ENCODE peak calls at places on chromosomes 13 and 19, in four cellular contexts. S is AG04450, M is lower leg skin, G is testis. J is an unnamed sample.

GRCh38 chr19:15418112-15418587 is 638 bp downstream of the AKAP8L start:
- DNase-seq in M (no peak), S (no peak), G (peak; percentile 29), J (no peak)

GRCh38 chr19:2815923-2816322 is 3.7 kb upstream of the ZNF554 start:
- DNase-seq in M (no peak), G (no peak), S (no peak), J (no peak)

GRCh38 chr13:101707659-101708058 is 255.2 kb downstream of the ITGBL1 start:
- DNase-seq in M (no peak), G (no peak), S (no peak), J (no peak)

GRCh38 chr19:41998246-41999020 is 4.4 kb upstream of the ATP1A3 start:
- DNase-seq in M (no peak), S (no peak), G (peak; percentile 48), J (no peak)

GRCh38 chr13:33349996-33350826 is 64.7 kb upstream of the STARD13 start:
- DNase-seq in S (no peak), G (peak; percentile 55), M (peak; percentile 40), J (peak; percentile 46)

GRCh38 chr13:75993823-75994222 is 357.7 kb downstream of the LMO7 start:
- DNase-seq in S (no peak), G (no peak), M (no peak), J (no peak)

GRCh38 chr19:37947778-37948177 is 40.8 kb downstream of the SIPA1L3 start:
- DNase-seq in M (no peak), S (no peak), G (no peak), J (no peak)

GRCh38 chr13:40974460-40975407 is 44.4 kb downstream of the ELF1 start:
- DNase-seq in S (no peak), G (peak; percentile 42), M (no peak), J (no peak)

DNA sequence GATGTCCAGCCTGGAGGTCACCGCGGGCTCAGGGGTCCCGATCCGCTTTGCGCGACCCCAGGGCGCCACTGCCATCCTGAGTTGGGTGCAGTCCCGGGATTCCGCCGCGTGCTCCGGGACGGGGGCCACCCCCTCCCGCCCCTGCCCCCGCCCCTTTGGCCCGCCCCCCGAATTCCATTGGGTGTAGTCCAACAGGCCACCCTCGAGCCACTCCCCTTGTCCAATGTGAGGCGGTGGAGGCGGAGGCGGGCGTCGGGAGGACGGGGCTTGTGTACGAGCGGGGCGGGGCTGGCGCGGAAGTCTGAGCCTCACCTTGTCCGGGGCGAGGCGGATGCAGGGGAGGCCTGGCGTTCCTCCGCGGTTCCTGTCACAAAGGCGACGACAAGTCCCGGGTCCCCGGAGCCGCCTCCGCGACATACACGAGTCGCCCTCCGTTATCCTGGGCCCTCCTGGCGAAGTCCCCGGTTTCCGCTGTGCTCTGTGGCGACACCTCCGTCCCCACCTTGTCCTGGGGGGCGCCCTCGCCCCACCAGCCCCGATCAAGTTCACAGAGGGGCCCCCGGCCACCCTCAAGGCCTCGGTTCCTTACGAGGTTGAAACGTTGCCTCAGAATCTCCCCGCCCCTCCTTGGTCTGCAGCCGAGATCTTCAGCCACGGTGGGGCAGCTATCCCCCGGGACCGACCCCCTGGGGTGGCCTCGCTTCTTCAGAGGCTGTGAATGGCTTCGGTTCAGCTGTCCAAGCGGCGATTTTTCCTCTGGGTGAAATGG is 1.2 kb downstream of the LDLR start:
- DNase-seq in G (peak; percentile 98), S (peak; percentile 77), M (peak; percentile 98), J (peak; percentile 98)
- TF ChIP-seq CTCF in G (no peak), S (no peak), M (no peak), J (no peak)

GRCh38 chr13:43019811-43020210 is 3.6 kb upstream of the DNAJC15 start:
- DNase-seq in M (no peak), S (no peak), G (no peak), J (no peak)

GRCh38 chr13:43020794-43021193 is 2.6 kb upstream of the DNAJC15 start:
- DNase-seq in M (no peak), G (no peak), S (no peak), J (no peak)

GRCh38 chr13:43021926-43022670 is 1.3 kb upstream of the DNAJC15 start:
- DNase-seq in M (no peak), G (no peak), S (no peak), J (no peak)

GRCh38 chr13:43026262-43026661 is 2.9 kb downstream of the DNAJC15 start:
- DNase-seq in M (no peak), S (no peak), G (no peak), J (no peak)

DNA sequence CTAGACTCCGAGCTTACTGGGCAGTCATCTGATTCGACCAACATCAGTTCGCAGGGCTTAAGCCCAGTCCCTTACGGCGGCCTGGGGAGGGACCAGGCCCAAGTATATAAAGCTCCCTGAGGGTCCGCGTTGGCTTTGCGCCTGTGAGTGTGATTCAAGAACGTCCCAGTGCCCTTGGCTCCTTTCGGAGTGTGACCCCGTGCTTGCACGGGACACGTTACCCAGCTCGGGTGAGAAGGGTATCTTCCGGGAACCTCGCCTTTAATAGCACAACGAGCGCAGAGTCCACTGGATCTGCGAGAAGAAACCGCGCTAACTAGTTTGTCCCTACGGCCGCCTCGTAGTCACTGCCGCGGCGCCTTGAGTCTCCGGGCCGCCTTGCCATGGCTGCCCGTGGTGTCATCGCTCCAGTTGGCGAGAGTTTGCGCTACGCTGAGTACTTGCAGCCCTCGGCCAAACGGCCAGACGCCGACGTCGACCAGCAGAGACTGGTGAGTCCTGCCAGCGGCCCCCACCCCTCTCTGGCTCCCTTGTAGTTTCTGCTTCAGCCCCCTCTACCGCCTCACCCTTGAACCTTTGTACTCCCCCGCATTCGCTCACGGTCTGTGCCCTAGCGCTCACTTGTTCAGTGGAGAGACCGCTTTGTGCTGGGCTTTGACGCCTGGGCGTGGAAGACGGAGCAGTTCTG is at the start of gene DNAJC15:
- DNase-seq in M (peak; percentile 85), G (peak; percentile 88), S (peak; percentile 68), J (peak; percentile 73)
- TF ChIP-seq CTCF in M (no peak), G (no peak), S (no peak), J (peak; percentile 21)

GRCh38 chr13:97588993-97589392 is 155.0 kb downstream of the RAP2A start:
- DNase-seq in M (no peak), S (no peak), G (no peak), J (no peak)
- TF ChIP-seq CTCF in M (no peak), S (no peak), G (no peak), J (no peak)

GRCh38 chr19:1252818-1253513 is 4.6 kb downstream of the MIDN start:
- DNase-seq in M (peak; percentile 93), G (peak; percentile 86), S (peak; percentile 92), J (peak; percentile 98)
- TF ChIP-seq CTCF in M (no peak), G (no peak), S (peak; percentile 4), J (peak; percentile 10)

GRCh38 chr19:20247016-20247683 is 80.1 kb downstream of the ZNF486 start:
- DNase-seq in S (no peak), M (no peak), G (peak; percentile 72), J (no peak)
- TF ChIP-seq CTCF in S (peak; percentile 38), M (no peak), G (no peak), J (no peak)

DNA sequence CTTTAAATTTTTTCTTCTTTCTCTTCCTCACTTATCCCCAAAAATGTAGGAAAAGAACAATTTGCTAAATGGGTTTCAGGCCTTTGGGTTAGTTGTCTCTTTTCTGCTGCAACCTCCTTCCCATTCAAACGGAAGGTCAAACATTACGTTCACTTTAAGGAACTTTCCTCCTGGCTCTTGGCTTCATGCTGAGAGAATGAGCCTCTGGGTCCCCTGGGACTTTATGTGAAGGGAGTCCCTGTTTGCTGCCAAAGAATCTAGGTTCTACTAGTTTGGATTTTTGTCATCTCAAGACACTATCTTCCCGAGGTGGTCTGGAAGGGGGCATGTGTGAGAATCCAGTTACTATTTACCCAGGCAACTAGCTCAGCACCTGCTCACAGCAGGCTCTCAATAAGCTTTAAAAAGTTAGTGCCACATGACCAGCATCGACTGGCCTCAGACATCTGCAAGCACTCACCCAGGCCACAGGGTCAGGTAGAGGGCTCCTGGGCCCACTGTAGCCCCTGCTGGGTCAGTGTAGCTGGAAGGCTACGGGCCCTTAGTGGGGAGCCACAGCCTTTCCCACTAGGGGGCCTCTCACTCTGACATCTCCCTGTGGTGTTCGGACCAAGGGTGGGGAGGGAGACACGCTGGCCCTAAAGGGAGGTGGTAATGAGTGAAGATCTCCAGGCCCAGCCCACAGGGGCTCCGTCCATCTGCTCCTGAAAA is 40.5 kb downstream of the FAM124A start:
- DNase-seq in S (no peak), M (no peak), G (no peak), J (no peak)
- TF ChIP-seq CTCF in S (peak; percentile 11), M (no peak), G (no peak), J (no peak)